ENCODE peak calls at places on chromosomes 2 and 18, in eight cellular contexts. One of them, this sample, is unnamed.

GRCh38 chr2:26784570-26785234 is 1.2 kb upstream of the CENPA start:
- DNase-seq in IMR-90: no peak
- DNase-seq in transverse colon: no peak
- DNase-seq in Peyer's patch: no peak
- DNase-seq in thyroid gland: no peak
- DNase-seq in sigmoid colon: no peak
- DNase-seq in A549: no peak
- DNase-seq in heart left ventricle: no peak
- DNase-seq in this sample: no peak

GRCh38 chr2:232228332-232228731 is 150.2 kb upstream of the ALPP start:
- DNase-seq in IMR-90: no peak
- DNase-seq in transverse colon: peak; percentile 36
- DNase-seq in Peyer's patch: no peak
- DNase-seq in thyroid gland: no peak
- DNase-seq in sigmoid colon: no peak
- DNase-seq in A549: no peak
- DNase-seq in heart left ventricle: no peak
- DNase-seq in this sample: no peak

GRCh38 chr2:200042102-200042735 is 86.8 kb downstream of the MAIP1 start:
- DNase-seq in IMR-90: peak; percentile 90
- DNase-seq in transverse colon: no peak
- DNase-seq in Peyer's patch: no peak
- DNase-seq in thyroid gland: no peak
- DNase-seq in sigmoid colon: no peak
- DNase-seq in A549: no peak
- DNase-seq in heart left ventricle: no peak
- DNase-seq in this sample: no peak

GRCh38 chr2:49044265-49044664 is 110.0 kb downstream of the FSHR start:
- DNase-seq in IMR-90: no peak
- DNase-seq in transverse colon: peak; percentile 9
- DNase-seq in Peyer's patch: no peak
- DNase-seq in thyroid gland: no peak
- DNase-seq in sigmoid colon: no peak
- DNase-seq in A549: no peak
- DNase-seq in heart left ventricle: no peak
- DNase-seq in this sample: no peak

GRCh38 chr2:69789762-69790600 is 39.5 kb upstream of the GMCL1 start:
- DNase-seq in IMR-90: peak; percentile 39
- DNase-seq in transverse colon: no peak
- DNase-seq in Peyer's patch: no peak
- DNase-seq in thyroid gland: no peak
- DNase-seq in sigmoid colon: no peak
- DNase-seq in A549: no peak
- DNase-seq in heart left ventricle: no peak
- DNase-seq in this sample: peak; percentile 40

GRCh38 chr2:112726487-112727190 is 5.8 kb downstream of the NT5DC4 start:
- DNase-seq in IMR-90: peak; percentile 86
- DNase-seq in transverse colon: peak; percentile 92
- DNase-seq in Peyer's patch: peak; percentile 93
- DNase-seq in thyroid gland: peak; percentile 95
- DNase-seq in sigmoid colon: peak; percentile 91
- DNase-seq in A549: peak; percentile 92
- DNase-seq in heart left ventricle: peak; percentile 91
- DNase-seq in this sample: peak; percentile 63

GRCh38 chr2:201363857-201364560 is 6.9 kb upstream of the FLACC1 start:
- DNase-seq in IMR-90: peak; percentile 71
- DNase-seq in transverse colon: no peak
- DNase-seq in Peyer's patch: no peak
- DNase-seq in thyroid gland: no peak
- DNase-seq in sigmoid colon: no peak
- DNase-seq in A549: peak; percentile 8
- DNase-seq in heart left ventricle: no peak
- DNase-seq in this sample: no peak

GRCh38 chr2:201969938-201970785 is 63.5 kb upstream of the FZD7 start:
- DNase-seq in IMR-90: peak; percentile 93
- DNase-seq in transverse colon: no peak
- DNase-seq in Peyer's patch: no peak
- DNase-seq in thyroid gland: no peak
- DNase-seq in sigmoid colon: peak; percentile 40
- DNase-seq in A549: no peak
- DNase-seq in heart left ventricle: no peak
- DNase-seq in this sample: no peak

GRCh38 chr2:20507166-20507692 is 60.4 kb downstream of the RHOB start:
- DNase-seq in IMR-90: peak; percentile 37
- DNase-seq in transverse colon: no peak
- DNase-seq in Peyer's patch: no peak
- DNase-seq in thyroid gland: no peak
- DNase-seq in sigmoid colon: peak; percentile 68
- DNase-seq in A549: no peak
- DNase-seq in heart left ventricle: no peak
- DNase-seq in this sample: no peak

GRCh38 chr18:12435867-12436266 is 28.1 kb downstream of the PRELID3A start:
- DNase-seq in IMR-90: no peak
- DNase-seq in transverse colon: no peak
- DNase-seq in Peyer's patch: no peak
- DNase-seq in thyroid gland: no peak
- DNase-seq in sigmoid colon: no peak
- DNase-seq in A549: no peak
- DNase-seq in heart left ventricle: no peak
- DNase-seq in this sample: no peak

GRCh38 chr2:54052825-54053718 is 62.3 kb upstream of the ACYP2 start:
- DNase-seq in IMR-90: no peak
- DNase-seq in transverse colon: no peak
- DNase-seq in Peyer's patch: no peak
- DNase-seq in thyroid gland: no peak
- DNase-seq in sigmoid colon: no peak
- DNase-seq in A549: no peak
- DNase-seq in heart left ventricle: no peak
- DNase-seq in this sample: no peak

GRCh38 chr2:231395188-231396057 is at the start of gene B3GNT7:
- DNase-seq in IMR-90: no peak
- DNase-seq in transverse colon: peak; percentile 68
- DNase-seq in Peyer's patch: peak; percentile 21
- DNase-seq in thyroid gland: no peak
- DNase-seq in sigmoid colon: no peak
- DNase-seq in A549: no peak
- DNase-seq in heart left ventricle: no peak
- DNase-seq in this sample: no peak

GRCh38 chr2:26911911-26912861 is 58.3 kb upstream of the MAPRE3 start:
- DNase-seq in IMR-90: no peak
- DNase-seq in transverse colon: no peak
- DNase-seq in Peyer's patch: no peak
- DNase-seq in thyroid gland: peak; percentile 42
- DNase-seq in sigmoid colon: no peak
- DNase-seq in A549: no peak
- DNase-seq in heart left ventricle: no peak
- DNase-seq in this sample: no peak

GRCh38 chr2:174007010-174007409 is 41.8 kb upstream of the SP3 start:
- DNase-seq in IMR-90: no peak
- DNase-seq in transverse colon: no peak
- DNase-seq in Peyer's patch: no peak
- DNase-seq in thyroid gland: no peak
- DNase-seq in sigmoid colon: no peak
- DNase-seq in A549: no peak
- DNase-seq in heart left ventricle: no peak
- DNase-seq in this sample: no peak

GRCh38 chr2:106126705-106127281 is 67.3 kb downstream of the UXS1 start:
- DNase-seq in IMR-90: no peak
- DNase-seq in transverse colon: no peak
- DNase-seq in Peyer's patch: no peak
- DNase-seq in thyroid gland: no peak
- DNase-seq in sigmoid colon: no peak
- DNase-seq in A549: no peak
- DNase-seq in heart left ventricle: no peak
- DNase-seq in this sample: no peak

GRCh38 chr2:79715328-79715727 is 202.5 kb downstream of the CTNNA2 start:
- DNase-seq in IMR-90: peak; percentile 42
- DNase-seq in transverse colon: no peak
- DNase-seq in Peyer's patch: no peak
- DNase-seq in thyroid gland: no peak
- DNase-seq in sigmoid colon: no peak
- DNase-seq in A549: no peak
- DNase-seq in heart left ventricle: no peak
- DNase-seq in this sample: no peak

GRCh38 chr2:190431907-190432306 is 23.8 kb downstream of the MFSD6 start:
- DNase-seq in IMR-90: peak; percentile 17
- DNase-seq in transverse colon: no peak
- DNase-seq in Peyer's patch: no peak
- DNase-seq in thyroid gland: no peak
- DNase-seq in sigmoid colon: no peak
- DNase-seq in A549: no peak
- DNase-seq in heart left ventricle: no peak
- DNase-seq in this sample: no peak

GRCh38 chr2:18749912-18750526 is 160.7 kb upstream of the NT5C1B start:
- DNase-seq in IMR-90: peak; percentile 66
- DNase-seq in transverse colon: peak; percentile 49
- DNase-seq in Peyer's patch: peak; percentile 22
- DNase-seq in thyroid gland: peak; percentile 62
- DNase-seq in sigmoid colon: peak; percentile 77
- DNase-seq in A549: peak; percentile 28
- DNase-seq in heart left ventricle: peak; percentile 61
- DNase-seq in this sample: peak; percentile 73

GRCh38 chr18:34543356-34543755 is 166.7 kb upstream of the DTNA start:
- DNase-seq in IMR-90: no peak
- DNase-seq in transverse colon: no peak
- DNase-seq in Peyer's patch: no peak
- DNase-seq in thyroid gland: no peak
- DNase-seq in sigmoid colon: no peak
- DNase-seq in A549: no peak
- DNase-seq in heart left ventricle: no peak
- DNase-seq in this sample: no peak

GRCh38 chr2:185130685-185131084 is 532.4 kb downstream of the ZNF804A start:
- DNase-seq in IMR-90: no peak
- DNase-seq in transverse colon: no peak
- DNase-seq in Peyer's patch: no peak
- DNase-seq in thyroid gland: no peak
- DNase-seq in sigmoid colon: no peak
- DNase-seq in A549: no peak
- DNase-seq in heart left ventricle: no peak
- DNase-seq in this sample: no peak

GRCh38 chr18:56999823-57000222 is 147.1 kb upstream of the BOD1L2 start:
- DNase-seq in IMR-90: no peak
- DNase-seq in transverse colon: no peak
- DNase-seq in Peyer's patch: no peak
- DNase-seq in thyroid gland: no peak
- DNase-seq in sigmoid colon: no peak
- DNase-seq in A549: no peak
- DNase-seq in heart left ventricle: no peak
- DNase-seq in this sample: no peak

GRCh38 chr2:219026946-219027345 is 14.4 kb downstream of the CFAP65 start:
- DNase-seq in IMR-90: no peak
- DNase-seq in transverse colon: no peak
- DNase-seq in Peyer's patch: no peak
- DNase-seq in thyroid gland: no peak
- DNase-seq in sigmoid colon: peak; percentile 13
- DNase-seq in A549: no peak
- DNase-seq in heart left ventricle: no peak
- DNase-seq in this sample: no peak

GRCh38 chr18:2891526-2892431 is 45.0 kb downstream of the EMILIN2 start:
- DNase-seq in IMR-90: no peak
- DNase-seq in transverse colon: no peak
- DNase-seq in Peyer's patch: no peak
- DNase-seq in thyroid gland: no peak
- DNase-seq in sigmoid colon: no peak
- DNase-seq in A549: no peak
- DNase-seq in heart left ventricle: no peak
- DNase-seq in this sample: peak; percentile 8

DNA sequence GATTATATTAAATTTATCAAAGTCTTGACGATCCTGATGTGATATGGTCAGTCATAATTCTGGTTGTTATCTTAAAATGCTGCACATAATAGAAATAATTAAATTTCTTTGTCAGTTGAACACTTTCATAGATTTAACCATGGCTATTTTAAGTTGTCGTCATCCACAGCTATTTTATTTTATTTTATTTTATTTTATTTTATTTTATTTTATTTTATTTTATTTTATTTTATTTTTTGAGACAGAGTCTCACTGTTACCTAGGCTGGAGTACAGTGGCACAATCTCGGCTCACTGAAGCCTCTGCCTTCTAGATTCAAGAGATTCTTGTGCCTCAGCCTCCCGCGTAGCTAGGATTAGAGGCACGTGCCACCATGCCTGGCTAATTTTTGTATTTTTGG is 121.6 kb upstream of the MSH6 start:
- DNase-seq in IMR-90: no peak
- DNase-seq in transverse colon: no peak
- DNase-seq in Peyer's patch: no peak
- DNase-seq in thyroid gland: no peak
- DNase-seq in sigmoid colon: no peak
- DNase-seq in A549: no peak
- DNase-seq in heart left ventricle: no peak
- DNase-seq in this sample: no peak
- H3K4me1 ChIP-seq in IMR-90: no peaks in the 10 kb centered on the region
- H3K4me1 ChIP-seq in transverse colon: no peaks in the 10 kb centered on the region
- H3K4me1 ChIP-seq in Peyer's patch: no peaks in the 10 kb centered on the region
- H3K4me1 ChIP-seq in thyroid gland: no peaks in the 10 kb centered on the region
- H3K4me1 ChIP-seq in sigmoid colon: no peaks in the 10 kb centered on the region
- H3K4me1 ChIP-seq in A549: no peaks in the 10 kb centered on the region
- H3K4me1 ChIP-seq in heart left ventricle: no peaks in the 10 kb centered on the region
- H3K4me1 ChIP-seq in this sample: no peaks in the 10 kb centered on the region

GRCh38 chr18:74760436-74760835 is 162.8 kb downstream of the ZNF407 start:
- DNase-seq in IMR-90: no peak
- DNase-seq in transverse colon: no peak
- DNase-seq in Peyer's patch: no peak
- DNase-seq in thyroid gland: no peak
- DNase-seq in sigmoid colon: no peak
- DNase-seq in A549: no peak
- DNase-seq in heart left ventricle: no peak
- DNase-seq in this sample: no peak
- TF ChIP-seq POLR2A in IMR-90: no peak
- TF ChIP-seq POLR2A in transverse colon: no peak
- TF ChIP-seq POLR2A in Peyer's patch: no peak
- TF ChIP-seq POLR2A in thyroid gland: no peak
- TF ChIP-seq POLR2A in sigmoid colon: no peak
- TF ChIP-seq POLR2A in A549: no peak
- TF ChIP-seq POLR2A in heart left ventricle: no peak
- TF ChIP-seq POLR2A in this sample: no peak

GRCh38 chr2:171319164-171319810 is 114.5 kb downstream of the METTL8 start:
- DNase-seq in IMR-90: peak; percentile 68
- DNase-seq in transverse colon: no peak
- DNase-seq in Peyer's patch: peak; percentile 45
- DNase-seq in thyroid gland: no peak
- DNase-seq in sigmoid colon: no peak
- DNase-seq in A549: no peak
- DNase-seq in heart left ventricle: no peak
- DNase-seq in this sample: no peak
- H3K4me1 ChIP-seq in IMR-90: peaks cover 8% of the 10 kb centered on the region
- H3K4me1 ChIP-seq in transverse colon: no peaks in the 10 kb centered on the region
- H3K4me1 ChIP-seq in Peyer's patch: peaks cover 5% of the 10 kb centered on the region
- H3K4me1 ChIP-seq in thyroid gland: peaks cover 31% of the 10 kb centered on the region
- H3K4me1 ChIP-seq in sigmoid colon: peaks cover 54% of the 10 kb centered on the region
- H3K4me1 ChIP-seq in A549: no peaks in the 10 kb centered on the region
- H3K4me1 ChIP-seq in heart left ventricle: peaks cover 6% of the 10 kb centered on the region
- H3K4me1 ChIP-seq in this sample: no peaks in the 10 kb centered on the region

GRCh38 chr2:46032996-46033395 is 264.2 kb upstream of the EPAS1 start:
- DNase-seq in IMR-90: no peak
- DNase-seq in transverse colon: no peak
- DNase-seq in Peyer's patch: no peak
- DNase-seq in thyroid gland: no peak
- DNase-seq in sigmoid colon: no peak
- DNase-seq in A549: peak; percentile 33
- DNase-seq in heart left ventricle: no peak
- DNase-seq in this sample: no peak
- TF ChIP-seq POLR2A in IMR-90: no peak
- TF ChIP-seq POLR2A in transverse colon: no peak
- TF ChIP-seq POLR2A in Peyer's patch: no peak
- TF ChIP-seq POLR2A in thyroid gland: no peak
- TF ChIP-seq POLR2A in sigmoid colon: no peak
- TF ChIP-seq POLR2A in A549: no peak
- TF ChIP-seq POLR2A in heart left ventricle: no peak
- TF ChIP-seq POLR2A in this sample: no peak

This sample was measured in uterus.